ENCODE peak calls at places on chromosome 18, in nine cellular contexts. J is retina, R is HS-5, A is naive B cell, M is Panc1, N is Kasumi-1, U is OCI-LY7, Q is D341Med, C is hepatocyte. P is an unnamed sample.

GRCh38 chr18:49645196-49645595 is 83.3 kb downstream of the LIPG start:
- DNase-seq in J (no peak), R (no peak), A (no peak), M (no peak), N (no peak), U (no peak), Q (no peak), C (no peak), P (no peak)

GRCh38 chr18:68840554-68841263 is 42.8 kb downstream of the CCDC102B start:
- DNase-seq in J (no peak), R (peak), A (no peak), M (peak), N (peak), U (no peak), Q (no peak), C (peak), P (peak)

GRCh38 chr18:55069497-55069896 is 110.2 kb upstream of the CCDC68 start:
- DNase-seq in J (no peak), R (no peak), A (peak), M (no peak), N (no peak), U (no peak), Q (no peak), C (no peak), P (no peak)

GRCh38 chr18:62106271-62106670 is 80.6 kb downstream of the PIGN start:
- DNase-seq in J (no peak), R (no peak), A (no peak), M (no peak), N (no peak), U (no peak), Q (no peak), C (no peak), P (no peak)

GRCh38 chr18:35525795-35526475 is 28.2 kb upstream of the INO80C start:
- DNase-seq in J (no peak), R (no peak), A (no peak), M (no peak), N (peak), U (no peak), Q (no peak), C (no peak), P (no peak)

GRCh38 chr18:59996370-59996966 is 96.7 kb downstream of the PMAIP1 start:
- DNase-seq in J (no peak), R (no peak), A (no peak), M (peak), N (peak), U (peak), Q (peak), C (peak), P (peak)

GRCh38 chr18:79872423-79872822 is 74.7 kb downstream of the KCNG2 start:
- DNase-seq in J (peak), R (no peak), A (no peak), M (no peak), N (no peak), U (no peak), Q (no peak), C (no peak), P (no peak)

GRCh38 chr18:76619342-76620315 is 124.6 kb upstream of the ZNF516 start:
- DNase-seq in J (peak), R (no peak), A (no peak), M (no peak), N (peak), U (no peak), Q (no peak), C (peak), P (peak)

GRCh38 chr18:8794133-8794986 is 89.0 kb downstream of the MTCL1 start:
- DNase-seq in J (no peak), R (peak), A (no peak), M (no peak), N (no peak), U (no peak), Q (no peak), C (no peak), P (peak)

GRCh38 chr18:9750606-9751304 is 42.7 kb downstream of the RAB31 start:
- DNase-seq in J (no peak), R (no peak), A (no peak), M (no peak), N (peak), U (no peak), Q (no peak), C (no peak), P (no peak)

GRCh38 chr18:9135912-9136314 is 668 bp upstream of the ANKRD12 start:
- DNase-seq in J (no peak), R (no peak), A (no peak), M (no peak), N (peak), U (peak), Q (peak), C (peak), P (peak)

GRCh38 chr18:13629841-13630747 is 96.3 kb downstream of the FAM210A start:
- DNase-seq in J (peak), R (peak), A (peak), M (peak), N (peak), U (peak), Q (peak), C (peak), P (peak)

GRCh38 chr18:66764225-66764624 is 160.3 kb upstream of the CDH19 start:
- DNase-seq in J (no peak), R (no peak), A (no peak), M (no peak), N (no peak), U (no peak), Q (no peak), C (no peak), P (no peak)

GRCh38 chr18:46946656-46947282 is 29.4 kb downstream of the KATNAL2 start:
- DNase-seq in J (peak), R (peak), A (peak), M (no peak), N (no peak), U (no peak), Q (peak), C (peak), P (no peak)

GRCh38 chr18:79221136-79221535 is 151.9 kb downstream of the ATP9B start:
- DNase-seq in J (no peak), R (no peak), A (no peak), M (no peak), N (no peak), U (no peak), Q (no peak), C (no peak), P (no peak)

GRCh38 chr18:51624311-51624710 is 426.8 kb upstream of the MEX3C start:
- DNase-seq in J (no peak), R (no peak), A (no peak), M (no peak), N (no peak), U (no peak), Q (no peak), C (no peak), P (no peak)

GRCh38 chr18:28412521-28412920 is 235.6 kb upstream of the CDH2 start:
- DNase-seq in J (no peak), R (no peak), A (no peak), M (no peak), N (no peak), U (no peak), Q (no peak), C (no peak), P (peak)

GRCh38 chr18:32929213-32929612 is 156.4 kb upstream of the KLHL14 start:
- DNase-seq in J (no peak), R (no peak), A (no peak), M (no peak), N (no peak), U (no peak), Q (no peak), C (no peak), P (no peak)

GRCh38 chr18:2848879-2849254 is 2.1 kb downstream of the EMILIN2 start:
- DNase-seq in J (no peak), R (no peak), A (no peak), M (no peak), N (no peak), U (no peak), Q (no peak), C (no peak), P (no peak)

GRCh38 chr18:35477497-35477896 is 20.3 kb downstream of the INO80C start:
- DNase-seq in J (no peak), R (no peak), A (no peak), M (no peak), N (peak), U (no peak), Q (no peak), C (no peak), P (no peak)

GRCh38 chr18:26057208-26057821 is 33.1 kb downstream of the SS18 start:
- DNase-seq in J (peak), R (no peak), A (no peak), M (no peak), N (no peak), U (no peak), Q (no peak), C (peak), P (no peak)

GRCh38 chr18:3458952-3459853 is 9.2 kb downstream of the TGIF1 start:
- DNase-seq in J (no peak), R (no peak), A (no peak), M (no peak), N (no peak), U (no peak), Q (no peak), C (no peak), P (no peak)

GRCh38 chr18:75200644-75201272 is 8.2 kb downstream of the PTGR3 start:
- DNase-seq in J (no peak), R (no peak), A (no peak), M (no peak), N (no peak), U (no peak), Q (no peak), C (no peak), P (no peak)

GRCh38 chr18:78973357-78974083 is 6.1 kb upstream of the SALL3 start:
- DNase-seq in J (no peak), R (no peak), A (no peak), M (no peak), N (no peak), U (no peak), Q (peak), C (no peak), P (no peak)

GRCh38 chr18:6891788-6892187 is 162.3 kb downstream of the ARHGAP28 start:
- DNase-seq in J (no peak), R (peak), A (no peak), M (no peak), N (no peak), U (no peak), Q (no peak), C (no peak), P (no peak)

GRCh38 chr18:79476918-79477685 is 81.4 kb downstream of the NFATC1 start:
- DNase-seq in J (no peak), R (no peak), A (no peak), M (no peak), N (no peak), U (peak), Q (no peak), C (no peak), P (no peak)

GRCh38 chr18:55489034-55489741 is 98.8 kb downstream of the TCF4 start:
- DNase-seq in J (no peak), R (no peak), A (no peak), M (no peak), N (no peak), U (peak), Q (no peak), C (no peak), P (peak)

GRCh38 chr18:67266591-67267237 is 249.8 kb downstream of the DSEL start:
- DNase-seq in J (no peak), R (peak), A (no peak), M (no peak), N (no peak), U (no peak), Q (no peak), C (no peak), P (no peak)

GRCh38 chr18:54812885-54813284 is 15.4 kb upstream of the RAB27B start:
- DNase-seq in J (no peak), R (no peak), A (no peak), M (no peak), N (no peak), U (no peak), Q (no peak), C (no peak), P (no peak)

GRCh38 chr18:8912348-8913057 is 190.0 kb upstream of the NDUFV2 start:
- DNase-seq in J (peak), R (no peak), A (peak), M (no peak), N (no peak), U (peak), Q (no peak), C (peak), P (no peak)

GRCh38 chr18:36335476-36336279 is 38.2 kb downstream of the FHOD3 start:
- DNase-seq in J (no peak), R (no peak), A (no peak), M (no peak), N (no peak), U (no peak), Q (no peak), C (no peak), P (no peak)

GRCh38 chr18:23951206-23951605 is 63.3 kb upstream of the TTC39C start:
- DNase-seq in J (no peak), R (no peak), A (no peak), M (no peak), N (no peak), U (no peak), Q (no peak), C (no peak), P (no peak)

GRCh38 chr18:23541349-23542093 is 38.2 kb downstream of the RMC1 start:
- DNase-seq in J (no peak), R (no peak), A (no peak), M (no peak), N (no peak), U (no peak), Q (no peak), C (no peak), P (no peak)

GRCh38 chr18:2994603-2995432 is 18.1 kb downstream of the LPIN2 start:
- DNase-seq in J (no peak), R (no peak), A (peak), M (no peak), N (peak), U (peak), Q (peak), C (no peak), P (no peak)

GRCh38 chr18:23138470-23138869 is 3.2 kb downstream of the CABLES1 start:
- DNase-seq in J (no peak), R (no peak), A (no peak), M (no peak), N (no peak), U (peak), Q (no peak), C (no peak), P (no peak)

GRCh38 chr18:35010983-35011382 is 30.2 kb upstream of the MAPRE2 start:
- DNase-seq in J (no peak), R (no peak), A (no peak), M (no peak), N (no peak), U (no peak), Q (no peak), C (no peak), P (no peak)

GRCh38 chr18:49768051-49768391 is 45.3 kb downstream of the ACAA2 start:
- DNase-seq in J (peak), R (no peak), A (no peak), M (peak), N (no peak), U (no peak), Q (peak), C (peak), P (peak)